ENCODE peak calls at places on chromosomes 12 and 14, in ten cellular contexts. B, X, R, G, T, D, I, Y, L and J are unnamed samples.

GRCh38 chr12:95721320-95721719 is 69.2 kb downstream of the NTN4 start:
- DNase-seq in B (peak), X (no peak), R (no peak), G (no peak), T (no peak), D (no peak), I (no peak), Y (no peak), L (no peak), J (no peak)

GRCh38 chr14:100495917-100496316 is 91.3 kb downstream of the BEGAIN start:
- DNase-seq in B (no peak), X (no peak), R (no peak), G (no peak), T (no peak), D (no peak), I (no peak), Y (no peak), L (no peak), J (no peak)

GRCh38 chr14:75123991-75124390 is 2.9 kb downstream of the NEK9 start:
- DNase-seq in B (peak), X (no peak), R (peak), G (no peak), T (peak), D (no peak), I (no peak), Y (no peak), L (no peak), J (no peak)

GRCh38 chr14:97833291-97833690 is 1036.1 kb downstream of the VRK1 start:
- DNase-seq in B (no peak), X (no peak), R (no peak), G (no peak), T (no peak), D (no peak), I (no peak), Y (no peak), L (no peak), J (no peak)

GRCh38 chr12:49295087-49296001 is at the start of gene PRPH:
- DNase-seq in B (no peak), X (peak), R (no peak), G (peak), T (no peak), D (no peak), I (no peak), Y (no peak), L (no peak), J (no peak)

GRCh38 chr12:57545809-57546437 is 1.1 kb downstream of the DCTN2 start:
- DNase-seq in B (peak), X (no peak), R (no peak), G (peak), T (no peak), D (no peak), I (no peak), Y (no peak), L (no peak), J (no peak)

GRCh38 chr12:20917819-20918218 is 107.3 kb downstream of the SLCO1B3 start:
- DNase-seq in B (no peak), X (no peak), R (no peak), G (no peak), T (no peak), D (no peak), I (no peak), Y (no peak), L (no peak), J (no peak)

GRCh38 chr12:85621041-85621440 is 215.2 kb downstream of the RASSF9 start:
- DNase-seq in B (no peak), X (no peak), R (no peak), G (no peak), T (no peak), D (no peak), I (no peak), Y (no peak), L (no peak), J (no peak)

GRCh38 chr12:121451931-121452330 is 52.0 kb downstream of the RNF34 start:
- DNase-seq in B (no peak), X (no peak), R (no peak), G (no peak), T (no peak), D (no peak), I (no peak), Y (no peak), L (no peak), J (no peak)

GRCh38 chr12:481422-481821 is 21.7 kb downstream of the B4GALNT3 start:
- DNase-seq in B (no peak), X (no peak), R (no peak), G (peak), T (no peak), D (no peak), I (no peak), Y (no peak), L (no peak), J (no peak)

GRCh38 chr14:38257500-38257899 is 1.6 kb upstream of the CLEC14A start:
- DNase-seq in B (no peak), X (no peak), R (no peak), G (no peak), T (no peak), D (no peak), I (no peak), Y (no peak), L (no peak), J (no peak)

GRCh38 chr14:22657861-22658260 is 13.7 kb upstream of the OR6J1 start:
- DNase-seq in B (peak), X (peak), R (no peak), G (no peak), T (no peak), D (peak), I (no peak), Y (no peak), L (no peak), J (peak)

GRCh38 chr14:74856366-74856765 is 19.6 kb downstream of the PROX2 start:
- DNase-seq in B (no peak), X (no peak), R (no peak), G (no peak), T (no peak), D (no peak), I (no peak), Y (no peak), L (no peak), J (no peak)

GRCh38 chr12:30134229-30134628 is 350.5 kb upstream of the TMTC1 start:
- DNase-seq in B (peak), X (no peak), R (no peak), G (no peak), T (no peak), D (peak), I (no peak), Y (no peak), L (no peak), J (peak)

GRCh38 chr12:68673788-68674187 is 13.0 kb upstream of the NUP107 start:
- DNase-seq in B (no peak), X (no peak), R (no peak), G (no peak), T (no peak), D (no peak), I (no peak), Y (no peak), L (no peak), J (no peak)

GRCh38 chr12:31018106-31018890 is 55.4 kb upstream of the DDX11 start:
- DNase-seq in B (no peak), X (no peak), R (no peak), G (peak), T (no peak), D (no peak), I (no peak), Y (no peak), L (no peak), J (no peak)

GRCh38 chr14:76091036-76091435 is 60.7 kb upstream of the GPATCH2L start:
- DNase-seq in B (no peak), X (peak), R (no peak), G (peak), T (no peak), D (peak), I (no peak), Y (no peak), L (no peak), J (no peak)